ENCODE peak calls at places on chromosomes 7 and 10, in ten cellular contexts. One of them, this sample, is unnamed.

GRCh38 chr10:117255835-117256460 is 15.0 kb downstream of the SLC18A2 start:
- DNase-seq in CMK: no peak
- DNase-seq in glutamatergic neuron: no peak
- DNase-seq in adrenal gland: no peak
- DNase-seq in posterior cingulate gyrus: no peak
- DNase-seq in psoas muscle: no peak
- DNase-seq in NCI-H1092: no peak
- DNase-seq in left kidney: no peak
- DNase-seq in activated T-cell treated with anti-CD3 and anti-CD28 coated beads for 48 hours: no peak
- DNase-seq in kidney: no peak
- DNase-seq in this sample: no peak

GRCh38 chr7:128838109-128838779 is 8.0 kb downstream of the FLNC start:
- DNase-seq in left kidney: no peak
- DNase-seq in CMK: no peak
- DNase-seq in glutamatergic neuron: no peak
- DNase-seq in adrenal gland: no peak
- DNase-seq in activated T-cell treated with anti-CD3 and anti-CD28 coated beads for 48 hours: no peak
- DNase-seq in kidney: peak; percentile 72
- DNase-seq in NCI-H1092: no peak
- DNase-seq in posterior cingulate gyrus: no peak
- DNase-seq in psoas muscle: peak; percentile 59
- DNase-seq in this sample: no peak

GRCh38 chr7:4272141-4272540 is 410.0 kb upstream of the FOXK1 start:
- DNase-seq in posterior cingulate gyrus: no peak
- DNase-seq in adrenal gland: no peak
- DNase-seq in CMK: no peak
- DNase-seq in left kidney: no peak
- DNase-seq in kidney: no peak
- DNase-seq in NCI-H1092: no peak
- DNase-seq in psoas muscle: no peak
- DNase-seq in glutamatergic neuron: no peak
- DNase-seq in activated T-cell treated with anti-CD3 and anti-CD28 coated beads for 48 hours: no peak
- DNase-seq in this sample: no peak

GRCh38 chr10:26157734-26158133 is 58.8 kb upstream of the GAD2 start:
- DNase-seq in posterior cingulate gyrus: no peak
- DNase-seq in kidney: no peak
- DNase-seq in adrenal gland: no peak
- DNase-seq in left kidney: no peak
- DNase-seq in activated T-cell treated with anti-CD3 and anti-CD28 coated beads for 48 hours: no peak
- DNase-seq in CMK: no peak
- DNase-seq in psoas muscle: no peak
- DNase-seq in glutamatergic neuron: no peak
- DNase-seq in NCI-H1092: no peak
- DNase-seq in this sample: no peak

GRCh38 chr10:11684717-11685645 is 57.2 kb upstream of the ECHDC3 start:
- DNase-seq in adrenal gland: peak; percentile 61
- DNase-seq in NCI-H1092: no peak
- DNase-seq in left kidney: peak; percentile 50
- DNase-seq in glutamatergic neuron: no peak
- DNase-seq in posterior cingulate gyrus: peak; percentile 56
- DNase-seq in kidney: peak; percentile 92
- DNase-seq in psoas muscle: peak; percentile 66
- DNase-seq in activated T-cell treated with anti-CD3 and anti-CD28 coated beads for 48 hours: peak; percentile 38
- DNase-seq in CMK: no peak
- DNase-seq in this sample: peak; percentile 80

GRCh38 chr10:16521311-16522016 is at the start of gene C1QL3:
- DNase-seq in CMK: no peak
- DNase-seq in posterior cingulate gyrus: peak; percentile 24
- DNase-seq in psoas muscle: no peak
- DNase-seq in NCI-H1092: peak; percentile 13
- DNase-seq in glutamatergic neuron: peak; percentile 51
- DNase-seq in kidney: no peak
- DNase-seq in adrenal gland: no peak
- DNase-seq in activated T-cell treated with anti-CD3 and anti-CD28 coated beads for 48 hours: peak; percentile 14
- DNase-seq in left kidney: peak; percentile 80
- DNase-seq in this sample: peak; percentile 27

GRCh38 chr10:99560277-99561126 is 27.8 kb downstream of the NKX2-3 start:
- DNase-seq in NCI-H1092: peak; percentile 34
- DNase-seq in kidney: no peak
- DNase-seq in activated T-cell treated with anti-CD3 and anti-CD28 coated beads for 48 hours: no peak
- DNase-seq in left kidney: peak; percentile 79
- DNase-seq in glutamatergic neuron: peak; percentile 56
- DNase-seq in posterior cingulate gyrus: peak; percentile 60
- DNase-seq in adrenal gland: peak; percentile 58
- DNase-seq in CMK: no peak
- DNase-seq in psoas muscle: no peak
- DNase-seq in this sample: no peak

GRCh38 chr10:110918269-110918632 is 729 bp downstream of the BBIP1 start:
- DNase-seq in posterior cingulate gyrus: no peak
- DNase-seq in glutamatergic neuron: no peak
- DNase-seq in activated T-cell treated with anti-CD3 and anti-CD28 coated beads for 48 hours: no peak
- DNase-seq in left kidney: peak; percentile 98
- DNase-seq in CMK: peak; percentile 75
- DNase-seq in psoas muscle: no peak
- DNase-seq in NCI-H1092: no peak
- DNase-seq in adrenal gland: no peak
- DNase-seq in kidney: no peak
- DNase-seq in this sample: no peak

GRCh38 chr10:65470986-65471385 is 1454.8 kb upstream of the LRRTM3 start:
- DNase-seq in posterior cingulate gyrus: no peak
- DNase-seq in adrenal gland: no peak
- DNase-seq in glutamatergic neuron: no peak
- DNase-seq in psoas muscle: no peak
- DNase-seq in activated T-cell treated with anti-CD3 and anti-CD28 coated beads for 48 hours: no peak
- DNase-seq in NCI-H1092: no peak
- DNase-seq in left kidney: no peak
- DNase-seq in CMK: no peak
- DNase-seq in kidney: no peak
- DNase-seq in this sample: no peak

GRCh38 chr10:35834916-35835499 is 192.9 kb upstream of the FZD8 start:
- DNase-seq in kidney: no peak
- DNase-seq in posterior cingulate gyrus: no peak
- DNase-seq in activated T-cell treated with anti-CD3 and anti-CD28 coated beads for 48 hours: no peak
- DNase-seq in CMK: no peak
- DNase-seq in psoas muscle: no peak
- DNase-seq in adrenal gland: no peak
- DNase-seq in glutamatergic neuron: no peak
- DNase-seq in left kidney: peak; percentile 50
- DNase-seq in NCI-H1092: no peak
- DNase-seq in this sample: no peak

GRCh38 chr7:152876749-152877148 is 117.2 kb downstream of the ACTR3B start:
- DNase-seq in adrenal gland: no peak
- DNase-seq in CMK: no peak
- DNase-seq in psoas muscle: no peak
- DNase-seq in posterior cingulate gyrus: no peak
- DNase-seq in left kidney: no peak
- DNase-seq in NCI-H1092: no peak
- DNase-seq in glutamatergic neuron: no peak
- DNase-seq in kidney: no peak
- DNase-seq in activated T-cell treated with anti-CD3 and anti-CD28 coated beads for 48 hours: no peak
- DNase-seq in this sample: no peak

GRCh38 chr7:73520673-73521635 is 1.1 kb downstream of the BAZ1B start:
- DNase-seq in CMK: no peak
- DNase-seq in NCI-H1092: no peak
- DNase-seq in kidney: no peak
- DNase-seq in left kidney: peak; percentile 54
- DNase-seq in glutamatergic neuron: peak; percentile 37
- DNase-seq in adrenal gland: no peak
- DNase-seq in activated T-cell treated with anti-CD3 and anti-CD28 coated beads for 48 hours: no peak
- DNase-seq in psoas muscle: no peak
- DNase-seq in posterior cingulate gyrus: no peak
- DNase-seq in this sample: no peak

GRCh38 chr7:99092064-99092720 is 51.7 kb downstream of the SMURF1 start:
- DNase-seq in CMK: no peak
- DNase-seq in glutamatergic neuron: no peak
- DNase-seq in posterior cingulate gyrus: no peak
- DNase-seq in left kidney: no peak
- DNase-seq in adrenal gland: no peak
- DNase-seq in kidney: no peak
- DNase-seq in psoas muscle: no peak
- DNase-seq in activated T-cell treated with anti-CD3 and anti-CD28 coated beads for 48 hours: no peak
- DNase-seq in NCI-H1092: no peak
- DNase-seq in this sample: no peak